ENCODE peak calls at places on chromosomes 4 and X, in five cellular contexts. B is NB4, T is MCF 10A, C is GM04504, O is B cell. J is an unnamed sample.

GRCh38 chr4:51825341-51825740 is 17.6 kb upstream of the DCUN1D4 start:
- DNase-seq in T (no peak), B (no peak), O (no peak), C (no peak), J (no peak)

GRCh38 chr4:121129606-121130346 is 34.3 kb downstream of the TNIP3 start:
- DNase-seq in O (no peak), B (no peak), T (no peak), C (no peak), J (no peak)

GRCh38 chr4:89290727-89291126 is 16.9 kb downstream of the GPRIN3 start:
- DNase-seq in T (no peak), B (no peak), C (no peak), O (no peak), J (no peak)

GRCh38 chr4:155679343-155679742 is 12.7 kb downstream of the GUCY1A1 start:
- DNase-seq in B (peak; percentile 6), T (peak; percentile 62), C (no peak), O (no peak), J (no peak)

GRCh38 chrX:118325453-118325852 is 20.5 kb upstream of the WDR44 start:
- DNase-seq in C (no peak), T (peak; percentile 4), B (peak; percentile 7), O (peak; percentile 3), J (no peak)

GRCh38 chr4:78644744-78645330 is 93.3 kb downstream of the ANXA3 start:
- DNase-seq in T (peak; percentile 79), O (peak; percentile 81), B (peak; percentile 64), C (peak; percentile 57), J (peak; percentile 61)

GRCh38 chr4:183182873-183183725 is 84.0 kb downstream of the WWC2 start:
- DNase-seq in C (peak; percentile 66), T (peak; percentile 95), B (peak; percentile 94), O (no peak), J (peak; percentile 22)

GRCh38 chrX:2500681-2501151 is at the start of the genes DHRSX and ZBED1:
- DNase-seq in B (peak; percentile 48), C (no peak), O (peak; percentile 78), T (peak; percentile 20), J (no peak)

GRCh38 chrX:154019633-154020499 is at the start of gene IRAK1:
- DNase-seq in C (no peak), T (peak; percentile 57), O (peak; percentile 75), B (peak; percentile 77), J (no peak)